ENCODE peak calls at places on chromosomes 1 and 21, in eight cellular contexts. E is glutamatergic neuron; S is activated T-cell treated with anti-CD3 and anti-CD28 coated beads, Interleukin-2, amount 50 U/mL, for 72 hours; N is EL; T is GM12864; Z is NCI-H510A; O is kidney epithelial cell; M is AG08395. C is an unnamed sample.

GRCh38 chr1:39576016-39576657 is 453 bp downstream of the PABPC4 start:
- DNase-seq in E (peak; percentile 41), S (peak; percentile 51), N (no peak), T (no peak), Z (peak; percentile 81), O (no peak), M (peak; percentile 45), C (no peak)

GRCh38 chr1:182877842-182878241 is 38.7 kb downstream of the DHX9 start:
- DNase-seq in E (no peak), S (no peak), N (no peak), T (no peak), Z (no peak), O (no peak), M (no peak), C (no peak)

GRCh38 chr21:38181101-38181500 is 75.7 kb upstream of the KCNJ15 start:
- DNase-seq in E (no peak), S (no peak), N (peak; percentile 57), T (no peak), Z (no peak), O (no peak), M (peak; percentile 58), C (no peak)

GRCh38 chr1:162541619-162542141 is 19.8 kb upstream of the UAP1 start:
- DNase-seq in E (no peak), S (no peak), N (peak; percentile 98), T (no peak), Z (no peak), O (peak; percentile 65), M (peak; percentile 87), C (no peak)

GRCh38 chr1:41535236-41535720 is 50.8 kb upstream of the EDN2 start:
- DNase-seq in E (no peak), S (no peak), N (no peak), T (no peak), Z (no peak), O (no peak), M (no peak), C (no peak)

GRCh38 chr1:212504171-212504803 is 71.6 kb downstream of the NENF start:
- DNase-seq in E (no peak), S (peak; percentile 23), N (no peak), T (no peak), Z (no peak), O (no peak), M (no peak), C (no peak)

GRCh38 chr1:98157524-98158293 is 236.9 kb upstream of the DPYD start:
- DNase-seq in E (no peak), S (no peak), N (peak; percentile 28), T (no peak), Z (no peak), O (no peak), M (peak; percentile 11), C (no peak)

GRCh38 chr1:44044071-44044801 is 13.0 kb upstream of the SLC6A9 start:
- DNase-seq in E (no peak), S (no peak), N (peak; percentile 40), T (no peak), Z (no peak), O (no peak), M (peak; percentile 38), C (no peak)

GRCh38 chr1:14921057-14921456 is 232.5 kb upstream of the TMEM51 start:
- DNase-seq in E (no peak), S (no peak), N (no peak), T (no peak), Z (no peak), O (no peak), M (no peak), C (no peak)

GRCh38 chr1:43934279-43934985 is 831 bp downstream of the ARTN start:
- DNase-seq in E (peak; percentile 83), S (peak; percentile 80), N (peak; percentile 67), T (no peak), Z (peak; percentile 97), O (no peak), M (peak; percentile 82), C (no peak)

GRCh38 chr1:75723989-75724471 is 479 bp upstream of the ACADM start:
- DNase-seq in E (peak; percentile 88), S (peak; percentile 83), N (peak; percentile 81), T (peak; percentile 58), Z (peak; percentile 85), O (peak; percentile 23), M (peak; percentile 80), C (peak; percentile 82)

GRCh38 chr1:8598060-8598724 is 219.2 kb downstream of the RERE start:
- DNase-seq in E (peak; percentile 39), S (no peak), N (no peak), T (no peak), Z (peak; percentile 91), O (no peak), M (peak; percentile 77), C (no peak)

GRCh38 chr1:80640978-80641377 is 1159.8 kb upstream of the ADGRL2 start:
- DNase-seq in E (no peak), S (no peak), N (no peak), T (no peak), Z (no peak), O (no peak), M (no peak), C (no peak)

GRCh38 chr1:9193226-9193625 is 41.3 kb upstream of the H6PD start:
- DNase-seq in E (no peak), S (no peak), N (no peak), T (no peak), Z (no peak), O (no peak), M (no peak), C (no peak)

GRCh38 chr1:20560966-20561365 is 8.6 kb downstream of the FAM43B start:
- DNase-seq in E (no peak), S (no peak), N (no peak), T (no peak), Z (no peak), O (no peak), M (no peak), C (no peak)

GRCh38 chr1:94411217-94411616 is 7.0 kb upstream of the ABCD3 start:
- DNase-seq in E (no peak), S (no peak), N (peak; percentile 13), T (no peak), Z (no peak), O (no peak), M (no peak), C (no peak)

GRCh38 chr1:84887261-84887934 is 5.6 kb downstream of the LPAR3 start:
- DNase-seq in E (no peak), S (no peak), N (peak; percentile 50), T (no peak), Z (no peak), O (no peak), M (peak; percentile 79), C (no peak)

GRCh38 chr1:201476670-201477344 is 7.8 kb upstream of the PHLDA3 start:
- DNase-seq in E (no peak), S (no peak), N (peak; percentile 52), T (no peak), Z (peak; percentile 14), O (peak; percentile 79), M (no peak), C (no peak)

GRCh38 chr1:3664700-3665375 is 12.5 kb downstream of the TP73 start:
- DNase-seq in E (no peak), S (no peak), N (no peak), T (no peak), Z (no peak), O (no peak), M (no peak), C (no peak)

GRCh38 chr21:41120997-41121396 is 47.0 kb upstream of the BACE2 start:
- DNase-seq in E (no peak), S (no peak), N (no peak), T (no peak), Z (no peak), O (no peak), M (no peak), C (no peak)

GRCh38 chr1:119546641-119547040 is 39.6 kb downstream of the HSD3B1 start:
- DNase-seq in E (no peak), S (no peak), N (no peak), T (no peak), Z (no peak), O (no peak), M (no peak), C (no peak)

GRCh38 chr1:91346824-91347223 is 57.8 kb downstream of the HFM1 start:
- DNase-seq in E (no peak), S (no peak), N (no peak), T (no peak), Z (no peak), O (no peak), M (no peak), C (no peak)

GRCh38 chr1:7315316-7315715 is 455.8 kb upstream of the VAMP3 start:
- DNase-seq in E (no peak), S (no peak), N (peak; percentile 27), T (no peak), Z (no peak), O (no peak), M (peak; percentile 28), C (no peak)

GRCh38 chr1:206911064-206911663 is 10.6 kb downstream of the FCMR start:
- DNase-seq in E (no peak), S (peak; percentile 44), N (peak; percentile 70), T (no peak), Z (no peak), O (no peak), M (peak; percentile 78), C (no peak)